ENCODE peak calls at places on chromosomes 7 and 10, in four cellular contexts. I is lower leg skin, N is A549, C is ovary. W is an unnamed sample.
A peak's percentile ranks its signal among the peaks of the same experiment; 100 is the strongest.

GRCh38 chr10:43843331-43844101 is 194.8 kb upstream of the ZNF32 start:
- DNase-seq in I (no peak), N (no peak), C (no peak), W (no peak)

GRCh38 chr10:95308389-95309302 is 17.8 kb upstream of the PDLIM1 start:
- DNase-seq in I (peak; percentile 92), N (peak; percentile 90), C (peak; percentile 60), W (no peak)

GRCh38 chr7:29265208-29265923 is 70.8 kb downstream of the CHN2 start:
- DNase-seq in I (no peak), N (no peak), C (no peak), W (no peak)

GRCh38 chr10:126536148-126536547 is 134.3 kb downstream of the C10orf90 start:
- DNase-seq in I (no peak), N (no peak), C (no peak), W (no peak)

GRCh38 chr7:2564970-2565546 is 6.3 kb downstream of the IQCE start:
- DNase-seq in I (no peak), N (no peak), C (no peak), W (no peak)

GRCh38 chr10:29026065-29026797 is 262.6 kb upstream of the LYZL1 start:
- DNase-seq in I (no peak), N (no peak), C (no peak), W (no peak)

GRCh38 chr7:18357691-18358090 is 137.9 kb upstream of the HDAC9 start:
- DNase-seq in I (no peak), N (peak; percentile 8), C (no peak), W (no peak)

GRCh38 chr10:51508156-51508555 is 191.2 kb downstream of the CSTF2T start:
- DNase-seq in I (no peak), N (no peak), C (no peak), W (no peak)

GRCh38 chr10:9579110-9579705 is 1438.5 kb upstream of the CELF2 start:
- DNase-seq in I (no peak), N (no peak), C (no peak), W (no peak)

GRCh38 chr7:138565451-138566114 is 105.5 kb downstream of the TRIM24 start:
- DNase-seq in I (no peak), N (peak; percentile 63), C (no peak), W (no peak)

GRCh38 chr7:89775459-89775858 is 378.8 kb upstream of the STEAP1 start:
- DNase-seq in I (no peak), N (no peak), C (no peak), W (no peak)

GRCh38 chr10:96417432-96417831 is 58.6 kb upstream of the OPALIN start:
- DNase-seq in I (no peak), N (no peak), C (no peak), W (no peak)

GRCh38 chr7:75914655-75915415 is at the start of gene POR:
- DNase-seq in I (peak; percentile 99), N (peak; percentile 94), C (peak; percentile 95), W (peak; percentile 61)

GRCh38 chr10:64071218-64071617 is 550.0 kb downstream of the REEP3 start:
- DNase-seq in I (no peak), N (no peak), C (no peak), W (no peak)

GRCh38 chr10:60098676-60099601 is 192.6 kb upstream of the CCDC6 start:
- DNase-seq in I (no peak), N (peak; percentile 38), C (no peak), W (no peak)

GRCh38 chr7:130667593-130668257 is 823 bp downstream of the COPG2 start:
- DNase-seq in I (no peak), N (peak; percentile 6), C (no peak), W (no peak)

GRCh38 chr10:112915590-112916572 is 34.2 kb upstream of the TCF7L2 start:
- DNase-seq in I (peak; percentile 77), N (peak; percentile 92), C (no peak), W (no peak)

GRCh38 chr7:85119934-85120333 is 66.9 kb downstream of the SEMA3D start:
- DNase-seq in I (no peak), N (no peak), C (no peak), W (no peak)

GRCh38 chr10:30437039-30437781 is 3.2 kb downstream of the MAP3K8 start:
- DNase-seq in I (no peak), N (peak; percentile 58), C (no peak), W (no peak)

GRCh38 chr10:90148121-90148855 is 446.9 kb downstream of the KIF20B start:
- DNase-seq in I (no peak), N (peak; percentile 28), C (no peak), W (no peak)
- TF ChIP-seq CTCF in I (no peak), N (peak; percentile 47), C (no peak), W (peak; percentile 58)

GRCh38 chr7:1344981-1345701 is 112.5 kb downstream of the UNCX start:
- DNase-seq in I (no peak), N (no peak), C (no peak), W (no peak)
- TF ChIP-seq POLR2A in I (no peak), N (no peak), C (no peak), W (no peak)

GRCh38 chr7:128344431-128344774 is 695 bp upstream of the RBM28 start:
- DNase-seq in I (no peak), N (no peak), C (no peak), W (no peak)

GRCh38 chr7:128343554-128344430 is at the start of gene RBM28:
- DNase-seq in I (peak; percentile 96), N (peak; percentile 92), C (peak; percentile 76), W (peak; percentile 61)

GRCh38 chr7:128347573-128348147 is 4.0 kb upstream of the RBM28 start:
- DNase-seq in I (no peak), N (peak; percentile 61), C (no peak), W (no peak)

GRCh38 chr7:128341733-128342132 is 2.0 kb downstream of the RBM28 start:
- DNase-seq in I (no peak), N (no peak), C (no peak), W (no peak)
- H3K4me3 ChIP-seq in I (no peak overlapping the region), N (no peak overlapping the region), C (no peak overlapping the region), W (no peak overlapping the region)

DNA sequence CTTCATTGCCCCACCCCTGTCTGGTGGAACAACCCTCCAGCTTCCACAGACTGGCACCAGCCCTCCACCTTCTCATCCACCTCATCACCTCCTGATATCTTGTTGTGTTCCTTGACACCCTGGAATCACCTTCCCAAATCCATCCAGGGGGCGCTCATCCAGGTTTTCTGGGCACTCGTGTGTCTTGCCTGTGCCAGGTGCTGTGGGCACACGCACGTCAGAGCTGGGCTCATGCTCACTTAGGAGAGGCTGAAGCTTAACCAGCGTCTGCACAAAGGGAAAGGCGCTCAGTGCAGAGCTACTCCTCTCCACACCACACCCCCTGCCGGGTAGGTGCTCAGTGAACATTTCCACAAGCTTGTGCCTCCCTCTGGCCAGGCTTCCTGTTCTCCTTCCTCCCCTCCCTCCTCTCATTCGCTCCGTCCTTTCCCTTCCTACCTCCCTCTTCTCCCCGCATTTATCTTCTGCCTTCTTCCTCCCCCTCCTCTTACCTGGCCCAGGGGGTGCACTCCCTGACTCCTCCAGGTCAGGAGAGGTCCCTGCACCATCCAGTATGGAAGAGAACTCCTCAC is 4.8 kb downstream of the ADCYAP1R1 start:
- DNase-seq in I (no peak), N (peak; percentile 24), C (no peak), W (no peak)
- TF ChIP-seq CTCF in I (no peak), N (peak; percentile 16), C (no peak), W (no peak)

GRCh38 chr7:6634021-6634420 is 3.1 kb upstream of the ZNF316 start:
- DNase-seq in I (no peak), N (no peak), C (no peak), W (no peak)

GRCh38 chr7:6639627-6640026 is 2.5 kb downstream of the ZNF316 start:
- DNase-seq in I (no peak), N (no peak), C (no peak), W (no peak)

GRCh38 chr7:6637544-6638229 is 569 bp downstream of the ZNF316 start:
- DNase-seq in I (no peak), N (peak; percentile 29), C (no peak), W (no peak)

GRCh38 chr7:6639032-6639431 is 1.9 kb downstream of the ZNF316 start:
- DNase-seq in I (no peak), N (no peak), C (no peak), W (no peak)

GRCh38 chr7:6636741-6637543 is at the start of gene ZNF316:
- DNase-seq in I (no peak), N (peak; percentile 33), C (peak; percentile 59), W (no peak)
- TF ChIP-seq POLR2A in I (peak; percentile 32), N (peak; percentile 61), C (peak; percentile 46), W (no peak)

W was measured in esophagus squamous epithelium.